ENCODE peak calls at places on chromosomes 12 and 14, in six cellular contexts. N is fibroblast of mammary gland, E is IMR-90, R is breast epithelium, B is lung, L is GM23248. P is an unnamed sample.

GRCh38 chr12:2794261-2794735 is 472 bp upstream of the FKBP4 start:
- DNase-seq in B (no peak), R (peak; percentile 60), L (peak; percentile 55), N (peak; percentile 30), E (no peak), P (no peak)

GRCh38 chr12:28869197-28869596 is 279.9 kb upstream of the FAR2 start:
- DNase-seq in B (no peak), R (no peak), L (peak; percentile 62), N (peak; percentile 55), E (peak; percentile 91), P (no peak)

GRCh38 chr14:65373011-65373670 is 39.4 kb upstream of the FUT8 start:
- DNase-seq in E (no peak), B (no peak), L (no peak), N (no peak), R (no peak), P (no peak)

GRCh38 chr12:8554451-8555195 is 13.9 kb upstream of the CLEC4E start:
- DNase-seq in E (peak; percentile 1), B (no peak), R (no peak), N (peak; percentile 30), L (peak; percentile 31), P (no peak)

GRCh38 chr12:31966558-31967205 is 7.5 kb downstream of the RESF1 start:
- DNase-seq in B (no peak), E (no peak), L (no peak), N (no peak), R (no peak), P (no peak)

GRCh38 chr14:56648508-56649301 is 69.1 kb downstream of the TMEM260 start:
- DNase-seq in R (no peak), E (no peak), N (no peak), B (no peak), L (no peak), P (no peak)

GRCh38 chr14:33352821-33353220 is 414.1 kb downstream of the NPAS3 start:
- DNase-seq in L (no peak), E (no peak), R (no peak), B (no peak), N (no peak), P (no peak)

GRCh38 chr12:713281-713875 is 39.0 kb upstream of the WNK1 start:
- DNase-seq in R (no peak), E (no peak), N (no peak), B (no peak), L (peak; percentile 44), P (no peak)

GRCh38 chr14:89899917-89900680 is 54.4 kb downstream of the EFCAB11 start:
- DNase-seq in R (no peak), L (peak; percentile 61), B (no peak), E (peak; percentile 49), N (peak; percentile 45), P (peak; percentile 11)

GRCh38 chr14:59294662-59294992 is 106.2 kb downstream of the DAAM1 start:
- DNase-seq in E (peak; percentile 80), N (peak; percentile 61), R (no peak), B (no peak), L (peak; percentile 79), P (no peak)

GRCh38 chr12:131269551-131269950 is 315.8 kb downstream of the ADGRD1 start:
- DNase-seq in B (no peak), E (no peak), N (no peak), L (no peak), R (no peak), P (no peak)

GRCh38 chr14:104878582-104878981 is 13.5 kb downstream of the CEP170B start:
- DNase-seq in R (no peak), E (no peak), L (no peak), B (no peak), N (no peak), P (no peak)

GRCh38 chr12:53937099-53937498 is 1.5 kb upstream of the HOXC13 start:
- DNase-seq in B (no peak), R (no peak), L (no peak), N (no peak), E (no peak), P (no peak)

GRCh38 chr12:50620050-50620974 is 115.5 kb downstream of the DIP2B start:
- DNase-seq in R (no peak), B (no peak), N (peak; percentile 88), E (peak; percentile 95), L (peak; percentile 94), P (peak; percentile 76)

GRCh38 chr14:28742171-28742846 is 24.3 kb upstream of the FOXG1 start:
- DNase-seq in L (no peak), N (no peak), E (no peak), B (no peak), R (no peak), P (no peak)

GRCh38 chr12:31362759-31363415 is 36.9 kb upstream of the SINHCAF start:
- DNase-seq in N (no peak), E (no peak), B (no peak), R (no peak), L (no peak), P (peak; percentile 36)

GRCh38 chr12:89880695-89881350 is 172.2 kb upstream of the ATP2B1 start:
- DNase-seq in R (no peak), N (no peak), L (no peak), E (no peak), B (no peak), P (peak; percentile 42)

DNA sequence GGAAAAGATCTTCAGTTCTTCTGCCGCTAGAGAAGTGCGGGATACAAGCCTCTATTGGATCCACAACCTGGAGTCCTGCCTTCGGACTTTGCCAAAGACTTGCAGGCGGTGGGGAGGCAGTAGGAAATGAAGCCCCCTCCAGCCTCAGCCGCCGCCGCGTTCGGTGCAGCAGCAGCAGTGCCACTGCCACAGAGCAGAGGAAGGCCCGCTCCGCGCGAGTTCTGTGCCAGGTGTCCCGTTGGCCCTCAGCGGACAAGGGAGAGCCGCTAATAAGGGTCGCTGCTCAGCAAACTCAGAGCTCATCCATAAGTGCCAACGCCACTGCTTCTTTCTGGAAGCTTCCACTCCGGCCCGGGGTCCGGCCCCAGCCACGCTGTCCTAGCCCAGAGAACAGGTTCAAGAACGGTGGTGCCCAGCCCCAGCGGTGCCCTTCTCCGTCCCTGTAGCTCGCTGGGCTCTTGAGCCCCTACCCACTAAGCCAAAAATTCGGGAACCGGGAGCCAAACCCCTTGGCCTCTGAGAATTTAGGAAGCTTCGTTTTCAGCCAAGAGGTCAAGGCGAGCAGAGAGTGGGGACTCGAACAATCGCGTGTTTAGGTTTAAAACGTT is 6.4 kb downstream of the SIX1 start:
- DNase-seq in B (no peak), E (no peak), N (no peak), R (no peak), L (no peak), P (no peak)
- H3K4me3 ChIP-seq in B (no peak overlapping the region), E (no peak overlapping the region), N (no peak overlapping the region), R (no peak overlapping the region), L (peak overlapping the region; percentile 56), P (no peak overlapping the region)

GRCh38 chr12:92905258-92905810 is 23.8 kb downstream of the EEA1 start:
- DNase-seq in R (no peak), N (no peak), L (no peak), B (no peak), E (no peak), P (no peak)
- H3K4me3 ChIP-seq in R (no peak overlapping the region), N (no peak overlapping the region), L (no peak overlapping the region), B (no peak overlapping the region), E (no peak overlapping the region), P (no peak overlapping the region)

GRCh38 chr14:35400707-35401421 is 3.7 kb downstream of the NFKBIA start:
- DNase-seq in B (no peak), N (no peak), L (peak; percentile 38), E (no peak), R (no peak), P (no peak)
- H3K4me3 ChIP-seq in B (peak overlapping the region; percentile 85), N (no peak overlapping the region), L (peak overlapping the region; percentile 93), E (no peak overlapping the region), R (peak overlapping the region; percentile 84), P (no peak overlapping the region)

GRCh38 chr12:62816624-62817023 is 118.3 kb downstream of the PPM1H start:
- DNase-seq in B (no peak), R (no peak), E (no peak), L (no peak), N (no peak), P (no peak)

GRCh38 chr12:62817556-62818271 is 117.2 kb downstream of the PPM1H start:
- DNase-seq in E (peak; percentile 61), B (no peak), R (no peak), L (no peak), N (peak; percentile 44), P (peak; percentile 44)

GRCh38 chr12:62808166-62808879 is 126.6 kb downstream of the PPM1H start:
- DNase-seq in N (no peak), R (no peak), B (no peak), E (no peak), L (no peak), P (peak; percentile 57)

GRCh38 chr12:62814243-62814642 is 120.7 kb downstream of the PPM1H start:
- DNase-seq in E (no peak), L (no peak), R (no peak), N (no peak), B (no peak), P (no peak)

DNA sequence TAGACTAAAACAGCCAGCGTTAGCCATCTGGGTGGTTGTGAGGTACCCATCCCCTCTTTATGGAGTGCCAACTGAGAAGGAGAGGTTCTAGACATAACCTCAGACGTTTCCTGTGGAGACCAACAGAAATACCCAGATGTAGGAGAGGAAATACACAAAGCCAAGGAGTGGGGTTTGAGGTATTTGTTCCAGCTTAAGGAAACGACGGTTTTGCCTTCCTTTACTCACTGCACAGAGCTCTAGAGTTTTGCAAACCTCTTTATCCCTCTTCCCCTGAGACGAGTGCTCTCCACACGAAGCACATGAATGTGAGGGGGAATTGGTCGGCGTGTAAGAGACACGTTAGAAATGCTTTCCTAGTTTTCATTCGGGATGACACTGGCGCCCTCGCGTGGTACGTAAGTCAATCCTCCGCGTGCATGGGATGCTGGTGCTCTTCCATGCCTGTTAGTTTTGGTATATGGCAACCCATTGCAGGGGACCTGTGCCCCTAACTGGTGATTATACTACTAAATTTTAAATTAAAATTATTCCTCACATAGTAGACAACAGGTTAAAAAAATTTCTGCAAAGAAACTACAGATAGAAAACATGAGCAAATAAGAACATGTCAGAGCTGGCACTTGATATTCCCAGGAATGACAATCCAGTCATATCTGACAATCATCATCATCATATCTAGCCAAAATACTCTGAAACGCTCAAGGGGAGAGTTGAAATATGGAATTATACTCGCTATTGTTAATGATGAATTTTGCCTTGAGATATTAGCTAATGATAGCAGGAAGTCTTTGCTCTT is 121.7 kb downstream of the PPM1H start:
- DNase-seq in N (peak; percentile 70), L (peak; percentile 88), B (peak; percentile 46), R (no peak), E (peak; percentile 68), P (peak; percentile 87)
- H3K4me3 ChIP-seq in N (no peak overlapping the region), L (peak overlapping the region; percentile 61), B (no peak overlapping the region), R (no peak overlapping the region), E (no peak overlapping the region), P (peak overlapping the region; percentile 15)

GRCh38 chr14:95248422-95248821 is 71.3 kb downstream of the CLMN start:
- DNase-seq in L (no peak), R (no peak), N (peak; percentile 71), B (no peak), E (no peak), P (no peak)
- H3K4me3 ChIP-seq in L (peak overlapping the region; percentile 49), R (no peak overlapping the region), N (no peak overlapping the region), B (no peak overlapping the region), E (no peak overlapping the region), P (no peak overlapping the region)

P was measured in Jurkat, Clone E6-1.